ENCODE peak calls at places on chromosomes 6 and 20, in eight cellular contexts. T is endothelial cell of umbilical vein, I is GM23338, B is ovary, K is fibroblast of lung, G is astrocyte, D is upper lobe of right lung, P is OCI-LY7. Y is an unnamed sample. For H3K4me1, the result is how much of the 10 kb centered on the place peaks cover.

GRCh38 chr6:35664945-35665344 is 23.8 kb downstream of the FKBP5 start:
- DNase-seq in P (no peak), D (no peak), I (no peak), G (no peak), T (no peak), K (peak), B (no peak), Y (no peak)

GRCh38 chr20:9348746-9349145 is 165.6 kb upstream of the LAMP5 start:
- DNase-seq in D (no peak), G (no peak), I (peak), T (peak), K (peak), P (no peak), B (no peak), Y (no peak)

GRCh38 chr6:113539202-113539601 is 317.9 kb upstream of the MARCKS start:
- DNase-seq in B (no peak), P (no peak), K (peak), G (peak), D (no peak), I (peak), T (no peak), Y (no peak)

GRCh38 chr6:123777554-123777953 is 26.1 kb upstream of the NKAIN2 start:
- DNase-seq in I (no peak), K (no peak), G (no peak), P (no peak), T (peak), B (no peak), D (no peak), Y (no peak)

GRCh38 chr6:69827491-69827890 is 30.7 kb upstream of the LMBRD1 start:
- DNase-seq in I (peak), D (no peak), T (no peak), G (peak), P (no peak), K (peak), B (no peak), Y (peak)

GRCh38 chr6:96851858-96852257 is 14.6 kb upstream of the GPR63 start:
- DNase-seq in T (no peak), G (no peak), P (no peak), K (no peak), I (no peak), B (no peak), D (no peak), Y (no peak)

GRCh38 chr6:156781882-156782631 is 4.9 kb downstream of the ARID1B start:
- DNase-seq in T (peak), G (no peak), K (no peak), D (no peak), P (no peak), I (no peak), B (no peak), Y (no peak)

GRCh38 chr6:37059344-37060194 is 54.1 kb downstream of the FGD2 start:
- DNase-seq in B (peak), G (peak), T (peak), P (no peak), I (peak), D (peak), K (peak), Y (peak)

GRCh38 chr6:105452924-105453756 is 50.3 kb upstream of the PREP start:
- DNase-seq in G (no peak), K (no peak), I (no peak), T (peak), P (peak), B (no peak), D (peak), Y (no peak)

GRCh38 chr20:49677777-49678758 is 35.6 kb downstream of the B4GALT5 start:
- DNase-seq in G (no peak), D (no peak), T (no peak), B (no peak), P (no peak), I (no peak), K (no peak), Y (no peak)

GRCh38 chr6:27025351-27025750 is 222.2 kb upstream of the PRSS16 start:
- DNase-seq in D (no peak), T (no peak), K (peak), G (no peak), I (no peak), P (no peak), B (no peak), Y (peak)

GRCh38 chr20:46512943-46513844 is at the start of gene ZNF334:
- DNase-seq in G (peak), T (no peak), K (peak), P (no peak), D (peak), B (peak), I (peak), Y (peak)

GRCh38 chr20:32972181-32973076 is 31.8 kb downstream of the SUN5 start:
- DNase-seq in K (no peak), I (peak), G (no peak), T (peak), B (no peak), P (peak), D (peak), Y (no peak)

GRCh38 chr20:1897486-1897885 is 2.3 kb downstream of the SIRPA start:
- DNase-seq in P (no peak), K (no peak), G (no peak), I (no peak), T (no peak), B (no peak), D (no peak), Y (no peak)

GRCh38 chr20:20457392-20458126 is 89.7 kb downstream of the INSM1 start:
- DNase-seq in I (no peak), T (no peak), P (no peak), G (peak), B (no peak), D (no peak), K (peak), Y (no peak)

GRCh38 chr20:57650756-57651483 is 30.7 kb upstream of the ZBP1 start:
- DNase-seq in I (no peak), T (no peak), B (peak), K (no peak), P (no peak), D (peak), G (no peak), Y (no peak)

GRCh38 chr6:168101201-168102092 is 22.4 kb upstream of the FRMD1 start:
- DNase-seq in D (peak), K (no peak), I (peak), P (no peak), G (no peak), B (no peak), T (no peak), Y (no peak)

GRCh38 chr6:53011993-53012392 is 16.9 kb upstream of the GSTA4 start:
- DNase-seq in D (no peak), B (no peak), G (no peak), P (no peak), T (no peak), I (no peak), K (no peak), Y (no peak)

GRCh38 chr6:10416863-10417641 is 2.2 kb upstream of the TFAP2A start:
- DNase-seq in K (no peak), D (no peak), G (no peak), T (no peak), I (peak), P (no peak), B (no peak), Y (no peak)

GRCh38 chr6:2740601-2741000 is 10.1 kb downstream of the MYLK4 start:
- DNase-seq in D (no peak), G (no peak), T (no peak), P (no peak), I (no peak), K (no peak), B (no peak), Y (no peak)

GRCh38 chr6:70956451-70957283 is at the start of gene B3GAT2:
- DNase-seq in G (peak), I (peak), D (peak), P (no peak), T (peak), K (peak), B (peak), Y (peak)

GRCh38 chr20:10239954-10240353 is 21.3 kb downstream of the SNAP25 start:
- DNase-seq in D (peak), G (no peak), I (no peak), T (peak), K (no peak), P (no peak), B (no peak), Y (peak)

GRCh38 chr6:130282234-130282995 is 59.7 kb upstream of the SAMD3 start:
- DNase-seq in D (no peak), T (peak), K (peak), B (no peak), I (peak), P (peak), G (peak), Y (no peak)

GRCh38 chr6:127691147-127691546 is 114.2 kb downstream of the C6orf58 start:
- DNase-seq in K (no peak), G (no peak), P (no peak), I (no peak), T (no peak), D (no peak), B (no peak), Y (no peak)

GRCh38 chr20:62775206-62775605 is 21.1 kb upstream of the MRGBP start:
- DNase-seq in D (no peak), B (no peak), G (no peak), P (no peak), I (no peak), T (no peak), K (no peak), Y (no peak)
- H3K4me1 ChIP-seq in D (under half), B (under half), G (under half), P (under half), I (under half), T (under half), K (under half), Y (under half)

GRCh38 chr6:117265425-117266266 is at the start of gene VGLL2:
- DNase-seq in P (no peak), T (peak), D (peak), I (peak), B (peak), G (peak), K (peak), Y (peak)

GRCh38 chr6:117263353-117263927 is 1.9 kb upstream of the VGLL2 start:
- DNase-seq in D (no peak), G (no peak), T (no peak), B (no peak), I (no peak), P (no peak), K (no peak), Y (no peak)

GRCh38 chr6:117266948-117267347 is 1.6 kb downstream of the VGLL2 start:
- DNase-seq in K (no peak), D (no peak), B (no peak), P (no peak), T (no peak), I (no peak), G (no peak), Y (no peak)

GRCh38 chr6:117266267-117266797 is 974 bp downstream of the VGLL2 start:
- DNase-seq in B (no peak), K (no peak), P (no peak), T (no peak), G (no peak), I (peak), D (no peak), Y (no peak)

DNA sequence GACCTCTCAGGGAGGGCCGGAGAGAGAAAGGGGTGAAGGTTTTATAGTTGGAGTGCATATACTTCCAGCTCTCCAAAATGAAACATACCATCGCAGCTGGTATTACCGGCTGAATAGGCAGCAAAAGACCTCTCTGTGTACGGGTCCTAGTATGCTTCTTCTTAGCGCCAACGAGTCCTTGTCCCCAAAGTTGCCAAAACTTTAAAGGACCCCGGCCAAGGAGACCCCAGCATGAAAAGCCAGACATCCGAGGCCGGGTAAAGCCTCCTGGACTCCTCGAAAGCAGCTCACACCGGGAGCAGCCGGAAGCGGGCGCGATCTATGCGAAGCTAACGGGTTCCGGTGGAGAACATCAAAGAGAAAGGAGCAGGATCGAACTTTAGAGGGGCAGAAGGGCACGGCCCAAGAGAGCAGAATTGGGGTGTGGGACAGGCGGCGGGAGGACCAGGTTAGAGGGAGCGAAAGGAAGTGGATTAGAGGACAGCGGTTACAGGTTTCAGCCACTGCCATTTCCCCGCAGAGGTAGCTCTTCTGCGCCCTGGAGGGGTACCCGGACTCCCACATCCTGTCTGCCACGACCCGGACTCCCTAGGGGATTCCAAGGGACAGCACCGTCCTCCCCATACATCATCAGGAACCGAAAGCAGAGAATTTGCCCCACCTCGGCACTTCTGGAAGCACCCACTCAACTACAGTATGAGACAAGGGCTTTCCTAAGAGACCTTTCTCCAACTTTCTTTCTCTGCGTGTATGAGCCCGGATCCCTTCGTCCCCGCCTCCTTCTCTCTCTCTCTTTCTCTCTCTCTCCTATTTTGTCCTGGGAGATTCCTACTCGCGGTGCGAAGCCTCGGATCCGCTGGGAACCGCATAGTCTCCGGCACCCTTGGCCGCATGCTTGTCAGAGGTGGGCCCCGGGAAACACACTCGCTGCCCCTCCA is 602 bp upstream of the VGLL2 start:
- DNase-seq in B (no peak), K (peak), G (peak), D (no peak), P (no peak), T (no peak), I (peak), Y (peak)
- H3K27ac ChIP-seq in B (no peak), K (no peak), G (no peak), D (no peak), P (no peak), T (no peak), I (no peak), Y (no peak)

GRCh38 chr20:24305366-24305765 is 164.1 kb upstream of the SYNDIG1 start:
- DNase-seq in D (no peak), I (no peak), T (no peak), G (no peak), B (no peak), P (no peak), K (no peak), Y (no peak)

GRCh38 chr20:24297928-24298327 is 171.5 kb upstream of the SYNDIG1 start:
- DNase-seq in G (no peak), B (no peak), I (peak), D (no peak), P (no peak), T (no peak), K (no peak), Y (no peak)

DNA sequence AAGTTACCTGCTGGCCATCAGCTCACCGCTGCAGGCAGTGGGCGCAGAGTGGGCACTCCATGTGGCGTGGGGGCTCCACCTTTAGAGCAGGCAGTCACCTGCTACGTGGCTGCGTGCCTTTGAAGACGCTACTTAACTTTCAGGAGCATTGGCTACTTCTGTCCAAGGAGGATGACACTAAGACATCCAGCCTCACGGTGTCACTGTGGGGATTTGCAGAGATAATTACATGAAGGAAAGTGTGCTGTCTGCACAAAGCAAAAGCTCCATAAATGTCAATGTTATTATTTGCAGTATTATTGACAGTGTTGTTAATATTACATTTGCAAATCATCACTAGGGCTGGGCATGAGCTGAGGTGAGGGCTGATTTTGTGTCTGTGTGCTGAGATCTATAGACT is 166.0 kb upstream of the SYNDIG1 start:
- DNase-seq in I (no peak), G (no peak), K (no peak), P (no peak), T (no peak), D (no peak), B (no peak), Y (no peak)
- TF ChIP-seq CTCF in I (peak), G (no peak), K (no peak), P (no peak), T (no peak), D (no peak), B (no peak), Y (peak)

DNA sequence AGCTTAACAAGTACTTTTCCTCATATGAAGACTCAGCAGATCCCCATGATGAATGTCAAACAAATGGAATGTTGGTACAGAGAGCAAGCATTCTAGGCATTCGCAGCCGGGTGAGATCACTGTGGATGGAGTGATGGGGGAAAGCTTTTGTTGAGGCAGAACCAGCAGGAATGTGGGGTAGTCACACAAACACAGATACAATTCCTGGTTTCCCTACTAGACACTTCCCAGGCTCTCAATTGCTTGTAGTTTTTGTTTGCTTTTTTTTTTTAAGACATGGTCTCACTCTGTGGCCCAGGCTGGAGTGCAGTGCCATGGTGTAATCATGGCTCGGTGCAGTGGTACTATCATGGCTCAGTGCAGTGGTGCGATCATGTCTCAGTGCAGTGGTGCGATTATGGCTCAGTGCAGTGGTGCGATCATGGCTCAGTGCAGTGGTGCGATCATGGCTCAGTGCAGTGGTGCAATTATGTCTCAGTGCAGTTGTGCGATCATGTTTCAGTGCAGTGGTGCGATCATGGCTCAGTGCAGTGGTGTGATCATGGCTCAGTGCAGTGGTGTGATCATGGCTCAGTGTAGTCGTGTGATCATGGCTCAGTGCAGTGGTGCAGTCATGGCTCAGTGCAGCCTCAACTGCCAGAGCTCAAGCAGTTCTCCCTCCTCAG is 15.4 kb upstream of the IER3 start:
- DNase-seq in I (peak), B (no peak), D (no peak), P (no peak), G (peak), T (peak), K (peak), Y (peak)
- H3K4me1 ChIP-seq in I (under half), B (under half), D (under half), P (under half), G (under half), T (under half), K (under half), Y (under half)

Y was measured in foreskin keratinocyte.